ENCODE peak calls at places on chromosomes 7 and 10, in six cellular contexts. N is dorsolateral prefrontal cortex, G is fibroblast of villous mesenchyme, I is heart right ventricle, M is GM06990, J is endodermal cell. Z is an unnamed sample.

GRCh38 chr7:137874390-137874789 is 27.6 kb upstream of the DGKI start:
- DNase-seq in N (no peak), G (peak; percentile 91), I (no peak), M (no peak), J (no peak), Z (peak; percentile 98)

GRCh38 chr7:143434660-143435059 is 8.6 kb upstream of the TAS2R60 start:
- DNase-seq in N (no peak), G (no peak), I (peak; percentile 51), M (no peak), J (no peak), Z (peak; percentile 85)

GRCh38 chr7:138089080-138089901 is 13.0 kb downstream of the AKR1D1 start:
- DNase-seq in N (no peak), G (peak; percentile 20), I (no peak), M (no peak), J (no peak), Z (peak; percentile 0)

GRCh38 chr7:39144420-39144819 is 166.7 kb downstream of the POU6F2 start:
- DNase-seq in N (no peak), G (no peak), I (no peak), M (no peak), J (no peak), Z (no peak)

GRCh38 chr10:34918896-34919295 is 103.8 kb upstream of the PARD3 start:
- DNase-seq in N (no peak), G (no peak), I (no peak), M (no peak), J (no peak), Z (no peak)

GRCh38 chr7:38178695-38179344 is 775 bp downstream of the STARD3NL start:
- DNase-seq in N (no peak), G (peak; percentile 47), I (no peak), M (no peak), J (no peak), Z (peak; percentile 45)

GRCh38 chr10:7409045-7409731 is 1.6 kb downstream of the SFMBT2 start:
- DNase-seq in N (peak; percentile 50), G (peak; percentile 13), I (peak; percentile 37), M (peak; percentile 69), J (peak; percentile 79), Z (no peak)

GRCh38 chr10:100186253-100186780 is 488 bp upstream of the ERLIN1 start:
- DNase-seq in N (no peak), G (peak; percentile 60), I (peak; percentile 19), M (no peak), J (no peak), Z (peak; percentile 56)

GRCh38 chr7:27689045-27689877 is 26.6 kb upstream of the HIBADH start:
- DNase-seq in N (no peak), G (peak; percentile 35), I (no peak), M (no peak), J (peak; percentile 80), Z (peak; percentile 61)

GRCh38 chr10:79397575-79398303 is 47.7 kb downstream of the ZCCHC24 start:
- DNase-seq in N (no peak), G (peak; percentile 79), I (peak; percentile 73), M (no peak), J (no peak), Z (peak; percentile 96)

GRCh38 chr10:48358838-48359237 is 52.4 kb downstream of the MAPK8 start:
- DNase-seq in N (no peak), G (no peak), I (no peak), M (no peak), J (no peak), Z (no peak)
- TF ChIP-seq CTCF in N (no peak), G (no peak), I (no peak), M (no peak), J (no peak), Z (no peak)

GRCh38 chr10:3066317-3066931 is 924 bp upstream of the PFKP start:
- DNase-seq in N (no peak), G (no peak), I (peak; percentile 47), M (no peak), J (no peak), Z (no peak)
- H3K4me3 ChIP-seq in N (peak overlapping the region; percentile 82), G (peak overlapping the region; percentile 79), I (peak overlapping the region; percentile 87), M (no peak overlapping the region), J (no peak overlapping the region), Z (no peak overlapping the region)

DNA sequence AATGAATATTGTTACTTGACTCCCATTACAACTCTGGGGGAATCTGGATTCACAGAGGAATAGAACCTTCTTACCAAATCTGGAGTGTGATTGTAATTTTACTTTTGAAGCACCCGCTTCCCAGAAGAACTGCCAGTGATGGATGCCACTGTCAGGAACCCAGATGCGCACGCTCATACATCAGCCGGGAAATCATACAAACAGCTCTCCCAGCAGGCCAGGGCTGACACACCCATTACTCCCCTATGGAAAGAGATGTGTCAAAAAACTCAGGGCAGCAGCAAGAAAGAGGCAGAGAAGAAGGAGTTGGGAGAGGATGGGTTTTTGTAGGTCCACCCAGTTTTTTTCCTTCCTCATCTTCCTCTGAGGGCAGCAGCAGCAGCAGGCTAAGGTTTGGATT is 12.1 kb upstream of the HPS1 start:
- DNase-seq in N (no peak), G (no peak), I (no peak), M (no peak), J (no peak), Z (no peak)
- TF ChIP-seq CTCF in N (no peak), G (no peak), I (no peak), M (no peak), J (no peak), Z (no peak)

GRCh38 chr10:76632158-76633051 is 1005.2 kb downstream of the KCNMA1 start:
- DNase-seq in N (no peak), G (no peak), I (peak; percentile 16), M (no peak), J (peak; percentile 83), Z (no peak)
- H3K4me3 ChIP-seq in N (peak overlapping the region; percentile 52), G (no peak overlapping the region), I (no peak overlapping the region), M (no peak overlapping the region), J (peak overlapping the region; percentile 54), Z (no peak overlapping the region)